ENCODE peak calls at places on chromosomes 7 and 10, in ten cellular contexts. N is GM12891, F is GM12892, E is stomach, H is HL-60, S is HCT116, O is HepG2, P is K562, Z is SK-N-SH, G is upper lobe of left lung. D is an unnamed sample.

GRCh38 chr7:78141533-78142281 is 343.1 kb downstream of the PHTF2 start:
- DNase-seq in N (no peak), F (no peak), E (no peak), H (no peak), S (no peak), O (no peak), P (no peak), Z (no peak), G (no peak), D (no peak)

GRCh38 chr7:7883394-7883793 is 85.2 kb upstream of the GLCCI1 start:
- DNase-seq in N (no peak), F (no peak), E (no peak), H (no peak), S (no peak), O (no peak), P (no peak), Z (no peak), G (no peak), D (no peak)

GRCh38 chr10:50576245-50576815 is 47.4 kb downstream of the SGMS1 start:
- DNase-seq in N (no peak), F (no peak), E (no peak), H (no peak), S (no peak), O (no peak), P (no peak), Z (no peak), G (no peak), D (no peak)

GRCh38 chr7:71694678-71695077 is 562.7 kb downstream of the GALNT17 start:
- DNase-seq in N (no peak), F (no peak), E (no peak), H (no peak), S (no peak), O (no peak), P (no peak), Z (no peak), G (no peak), D (no peak)

GRCh38 chr7:151851160-151851751 is 25.7 kb downstream of the PRKAG2 start:
- DNase-seq in N (no peak), F (no peak), E (peak; percentile 80), H (peak; percentile 85), S (no peak), O (no peak), P (no peak), Z (no peak), G (peak; percentile 74), D (no peak)

GRCh38 chr10:79112898-79113431 is 44.2 kb downstream of the ZMIZ1 start:
- DNase-seq in N (no peak), F (no peak), E (no peak), H (no peak), S (no peak), O (no peak), P (no peak), Z (peak; percentile 63), G (no peak), D (no peak)

GRCh38 chr7:76047305-76047810 is 442 bp downstream of the STYXL1 start:
- DNase-seq in N (peak; percentile 39), F (no peak), E (no peak), H (peak; percentile 45), S (no peak), O (no peak), P (no peak), Z (no peak), G (no peak), D (no peak)

GRCh38 chr7:141072548-141073172 is 1.2 kb upstream of the TMEM178B start:
- DNase-seq in N (peak; percentile 25), F (no peak), E (no peak), H (peak; percentile 28), S (no peak), O (no peak), P (no peak), Z (peak; percentile 84), G (peak; percentile 85), D (no peak)

GRCh38 chr10:132193907-132194552 is 7.3 kb downstream of the DPYSL4 start:
- DNase-seq in N (no peak), F (no peak), E (no peak), H (no peak), S (no peak), O (peak; percentile 17), P (peak; percentile 53), Z (no peak), G (peak; percentile 77), D (no peak)

GRCh38 chr10:96460316-96460715 is 53.4 kb downstream of the TLL2 start:
- DNase-seq in N (no peak), F (no peak), E (no peak), H (no peak), S (no peak), O (no peak), P (no peak), Z (no peak), G (no peak), D (no peak)

GRCh38 chr7:44189993-44190872 is 994 bp upstream of the GCK start:
- DNase-seq in N (no peak), F (no peak), E (no peak), H (no peak), S (no peak), O (no peak), P (no peak), Z (no peak), G (no peak), D (no peak)

GRCh38 chr10:49377256-49377655 is 18.6 kb downstream of the DRGX start:
- DNase-seq in N (no peak), F (no peak), E (no peak), H (no peak), S (no peak), O (no peak), P (no peak), Z (no peak), G (no peak), D (no peak)

GRCh38 chr7:91089382-91089963 is 174.8 kb upstream of the FZD1 start:
- DNase-seq in N (no peak), F (no peak), E (no peak), H (no peak), S (peak; percentile 26), O (peak; percentile 16), P (peak; percentile 32), Z (peak; percentile 34), G (no peak), D (no peak)

GRCh38 chr10:120741415-120741814 is 109.7 kb upstream of the WDR11 start:
- DNase-seq in N (no peak), F (no peak), E (no peak), H (no peak), S (no peak), O (peak; percentile 10), P (no peak), Z (no peak), G (no peak), D (no peak)

GRCh38 chr7:34839645-34840044 is 181.6 kb downstream of the NPSR1 start:
- DNase-seq in N (no peak), F (no peak), E (no peak), H (no peak), S (no peak), O (no peak), P (no peak), Z (no peak), G (no peak), D (no peak)

GRCh38 chr7:1918881-1919525 is 248.9 kb downstream of the ELFN1 start:
- DNase-seq in N (no peak), F (no peak), E (no peak), H (no peak), S (no peak), O (no peak), P (no peak), Z (no peak), G (peak; percentile 81), D (no peak)

GRCh38 chr7:1920266-1920681 is 250.2 kb downstream of the ELFN1 start:
- DNase-seq in N (peak; percentile 70), F (peak; percentile 68), E (no peak), H (peak; percentile 83), S (no peak), O (no peak), P (no peak), Z (no peak), G (no peak), D (no peak)

GRCh38 chr7:1920886-1921285 is 250.8 kb downstream of the ELFN1 start:
- DNase-seq in N (no peak), F (no peak), E (no peak), H (no peak), S (no peak), O (no peak), P (no peak), Z (no peak), G (peak; percentile 50), D (no peak)

GRCh38 chr7:1918063-1918645 is 248.1 kb downstream of the ELFN1 start:
- DNase-seq in N (no peak), F (no peak), E (no peak), H (no peak), S (no peak), O (no peak), P (no peak), Z (no peak), G (peak; percentile 73), D (no peak)

GRCh38 chr7:1919539-1920265 is 249.6 kb downstream of the ELFN1 start:
- DNase-seq in N (no peak), F (no peak), E (peak; percentile 68), H (peak; percentile 48), S (no peak), O (peak; percentile 67), P (no peak), Z (no peak), G (peak; percentile 53), D (no peak)
- TF ChIP-seq POLR2AphosphoS5 in N (no peak), F (no peak), E (no peak), H (no peak), S (no peak), O (no peak), P (no peak), Z (no peak), G (no peak), D (no peak)

GRCh38 chr10:103480521-103480920 is 1.5 kb upstream of the CALHM3 start:
- DNase-seq in N (no peak), F (no peak), E (no peak), H (no peak), S (no peak), O (no peak), P (no peak), Z (no peak), G (no peak), D (no peak)
- TF ChIP-seq POLR2AphosphoS5 in N (no peak), F (no peak), E (no peak), H (no peak), S (no peak), O (no peak), P (no peak), Z (no peak), G (no peak), D (no peak)

DNA sequence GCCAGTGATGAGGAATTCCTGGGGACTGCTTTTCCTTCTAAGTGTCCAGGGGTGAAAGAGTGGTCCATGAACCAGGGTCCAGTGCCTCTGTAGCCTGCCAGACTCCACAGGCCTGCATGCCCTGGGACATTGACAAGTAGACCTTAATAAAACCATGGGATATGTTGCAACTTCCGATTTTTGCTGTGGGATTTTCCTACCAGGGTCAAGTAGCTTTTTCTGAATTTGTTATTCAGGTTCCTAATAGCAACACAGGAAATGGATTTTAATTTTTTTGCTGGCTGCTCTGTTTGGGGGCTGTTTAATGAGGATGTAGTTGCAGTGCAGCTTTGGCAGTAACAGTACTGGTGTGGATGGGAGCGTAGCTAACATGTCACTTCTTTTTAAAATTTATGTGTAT is 42.1 kb downstream of the WBP1L start:
- DNase-seq in N (no peak), F (no peak), E (no peak), H (peak; percentile 73), S (no peak), O (no peak), P (no peak), Z (no peak), G (no peak), D (peak; percentile 75)
- TF ChIP-seq POLR2AphosphoS5 in N (no peak), F (no peak), E (no peak), H (no peak), S (no peak), O (no peak), P (no peak), Z (no peak), G (peak; percentile 72), D (no peak)

GRCh38 chr10:125768217-125768616 is 7.4 kb downstream of the MMP21 start:
- DNase-seq in N (no peak), F (no peak), E (no peak), H (no peak), S (no peak), O (no peak), P (peak; percentile 36), Z (peak; percentile 57), G (no peak), D (no peak)
- TF ChIP-seq POLR2AphosphoS5 in N (no peak), F (no peak), E (no peak), H (no peak), S (peak; percentile 38), O (no peak), P (no peak), Z (no peak), G (no peak), D (no peak)

D was measured in SK-N-MC.